ENCODE peak calls at places on chromosomes 7 and 10, in five cellular contexts. B is pulmonary artery endothelial cell; C is NT2/D1; Y is coronary artery; O is activated gamma-delta T cell treated with anti-CD3 and anti-CD28 coated beads, Interleukin-2, amount 50 U/mL, for 16 hours. M is an unnamed sample.

GRCh38 chr7:1678571-1679325 is 8.7 kb downstream of the ELFN1 start:
- DNase-seq in O (no peak), Y (peak; percentile 47), B (no peak), C (no peak), M (no peak)

GRCh38 chr7:35725280-35725680 is 30.3 kb upstream of the HERPUD2 start:
- DNase-seq in O (peak; percentile 51), C (no peak), B (no peak), Y (no peak), M (no peak)

GRCh38 chr7:139482662-139483466 is 609 bp downstream of the KLRG2 start:
- DNase-seq in B (no peak), O (no peak), C (no peak), Y (no peak), M (no peak)

GRCh38 chr10:25869609-25870008 is 64.4 kb upstream of the MYO3A start:
- DNase-seq in O (no peak), Y (no peak), C (no peak), B (no peak), M (no peak)

GRCh38 chr10:115861864-115862263 is 411.1 kb downstream of the GFRA1 start:
- DNase-seq in Y (no peak), O (no peak), B (no peak), C (no peak), M (no peak)

GRCh38 chr10:91551856-91552255 is 81.0 kb downstream of the PPP1R3C start:
- DNase-seq in C (peak; percentile 51), Y (no peak), O (no peak), B (peak; percentile 30), M (no peak)

GRCh38 chr7:101099969-101100781 is 14.9 kb downstream of the TRIM56 start:
- DNase-seq in O (peak; percentile 25), Y (peak; percentile 99), C (peak; percentile 95), B (peak; percentile 88), M (peak; percentile 64)

GRCh38 chr10:102704915-102705314 is 9.3 kb downstream of the ARL3 start:
- DNase-seq in B (no peak), C (no peak), O (no peak), Y (no peak), M (no peak)

GRCh38 chr10:67587771-67588170 is 108.2 kb downstream of the CTNNA3 start:
- DNase-seq in B (no peak), O (no peak), C (no peak), Y (no peak), M (no peak)

GRCh38 chr10:11874568-11875182 is 51.5 kb downstream of the PROSER2 start:
- DNase-seq in C (peak; percentile 72), Y (no peak), B (no peak), O (peak; percentile 14), M (peak; percentile 52)

GRCh38 chr10:126592901-126593300 is 77.6 kb downstream of the C10orf90 start:
- DNase-seq in O (no peak), Y (no peak), C (no peak), B (no peak), M (no peak)

GRCh38 chr7:44849277-44850210 is 1.7 kb upstream of the H2AZ2 start:
- DNase-seq in C (no peak), O (no peak), Y (no peak), B (no peak), M (no peak)

GRCh38 chr10:87761892-87762291 is 56.1 kb downstream of the ATAD1 start:
- DNase-seq in O (peak; percentile 4), Y (no peak), C (no peak), B (no peak), M (peak; percentile 32)

GRCh38 chr10:99532687-99533495 is at the start of gene NKX2-3:
- DNase-seq in B (peak; percentile 10), O (no peak), C (no peak), Y (no peak), M (peak; percentile 28)

GRCh38 chr7:51240868-51241267 is 75.7 kb downstream of the COBL start:
- DNase-seq in C (no peak), Y (no peak), O (no peak), B (no peak), M (no peak)

GRCh38 chr10:75957321-75957720 is 525.9 kb downstream of the LRMDA start:
- DNase-seq in O (no peak), Y (no peak), B (no peak), C (no peak), M (no peak)

M was measured in activated T-cell treated with anti-CD3 and anti-CD28 coated beads for 24 hours.